ENCODE peak calls at places on chromosome 22, in seven cellular contexts. U is foreskin melanocyte; E is colonic mucosa; P is activated CD4-positive, alpha-beta T cell treated with anti-CD3 and anti-CD28 coated beads, Interleukin-2, amount 50 U/mL, for 1 hour; O is GF-D8; G is stomach; K is cardiac muscle cell. Q is an unnamed sample.

GRCh38 chr22:24153353-24153752 is 27.9 kb upstream of the SUSD2 start:
- DNase-seq in U (no peak), E (no peak), P (peak), O (no peak), G (no peak), K (no peak), Q (no peak)

GRCh38 chr22:30326704-30327362 is at the start of gene TBC1D10A:
- DNase-seq in U (peak), E (peak), P (peak), O (peak), G (peak), K (peak), Q (peak)

GRCh38 chr22:26445577-26446275 is 16.7 kb downstream of the ASPHD2 start:
- DNase-seq in U (no peak), E (no peak), P (no peak), O (no peak), G (peak), K (no peak), Q (no peak)

GRCh38 chr22:30097861-30098260 is 17.6 kb downstream of the HORMAD2 start:
- DNase-seq in U (no peak), E (no peak), P (no peak), O (no peak), G (no peak), K (no peak), Q (no peak)

GRCh38 chr22:22061085-22062077 is 78.8 kb upstream of the TOP3B start:
- DNase-seq in U (no peak), E (no peak), P (no peak), O (peak), G (no peak), K (no peak), Q (peak)

GRCh38 chr22:36300396-36301212 is 47.7 kb downstream of the APOL1 start:
- DNase-seq in U (no peak), E (no peak), P (no peak), O (no peak), G (no peak), K (no peak), Q (no peak)

GRCh38 chr22:24697141-24697540 is 77.4 kb downstream of the PIWIL3 start:
- DNase-seq in U (no peak), E (no peak), P (no peak), O (no peak), G (no peak), K (no peak), Q (no peak)

GRCh38 chr22:39707816-39708215 is 137.3 kb downstream of the CACNA1I start:
- DNase-seq in U (no peak), E (no peak), P (no peak), O (no peak), G (no peak), K (no peak), Q (no peak)

GRCh38 chr22:36329217-36330078 is 58.3 kb downstream of the MYH9 start:
- DNase-seq in U (peak), E (peak), P (peak), O (peak), G (peak), K (peak), Q (no peak)

GRCh38 chr22:31044262-31044861 is 36.8 kb upstream of the SMTN start:
- DNase-seq in U (no peak), E (peak), P (no peak), O (no peak), G (peak), K (no peak), Q (no peak)

GRCh38 chr22:35452810-35453743 is 53.1 kb downstream of the MCM5 start:
- DNase-seq in U (no peak), E (no peak), P (no peak), O (no peak), G (no peak), K (peak), Q (no peak)

GRCh38 chr22:30238136-30238535 is 8.4 kb downstream of the LIF start:
- DNase-seq in U (no peak), E (no peak), P (no peak), O (no peak), G (no peak), K (no peak), Q (no peak)

GRCh38 chr22:47351836-47352579 is 589.6 kb downstream of the TBC1D22A start:
- DNase-seq in U (no peak), E (no peak), P (no peak), O (no peak), G (peak), K (no peak), Q (no peak)

GRCh38 chr22:32606181-32606580 is 131.6 kb downstream of the FBXO7 start:
- DNase-seq in U (no peak), E (no peak), P (no peak), O (no peak), G (no peak), K (no peak), Q (no peak)

GRCh38 chr22:45187891-45188290 is 24.2 kb downstream of the NUP50 start:
- DNase-seq in U (no peak), E (no peak), P (no peak), O (no peak), G (no peak), K (no peak), Q (no peak)

GRCh38 chr22:41579997-41580355 is 9.7 kb downstream of the PMM1 start:
- DNase-seq in U (no peak), E (no peak), P (no peak), O (no peak), G (no peak), K (no peak), Q (no peak)

GRCh38 chr22:32862083-32862482 is 60.6 kb downstream of the TIMP3 start:
- DNase-seq in U (no peak), E (no peak), P (no peak), O (no peak), G (no peak), K (no peak), Q (no peak)

GRCh38 chr22:32706149-32706548 is 95.4 kb upstream of the TIMP3 start:
- DNase-seq in U (peak), E (no peak), P (no peak), O (no peak), G (no peak), K (no peak), Q (no peak)

Q was measured in cerebellar nuclear complex.